ENCODE peak calls at places on chromosomes 1 and 21, in four cellular contexts. One of them, this sample, is unnamed.
A peak's percentile ranks its signal among the peaks of the same experiment; 100 is the strongest.

GRCh38 chr1:101587749-101588148 is 350.9 kb downstream of the S1PR1 start:
- DNase-seq in cardiac fibroblast: peak; percentile 26
- DNase-seq in neural progenitor cell: no peak
- DNase-seq in HCT116: no peak
- DNase-seq in this sample: no peak

GRCh38 chr1:196380311-196380710 is 227.9 kb downstream of the KCNT2 start:
- DNase-seq in cardiac fibroblast: no peak
- DNase-seq in neural progenitor cell: no peak
- DNase-seq in HCT116: no peak
- DNase-seq in this sample: no peak

GRCh38 chr1:164629971-164630370 is 71.0 kb downstream of the PBX1 start:
- DNase-seq in cardiac fibroblast: no peak
- DNase-seq in neural progenitor cell: no peak
- DNase-seq in HCT116: no peak
- DNase-seq in this sample: no peak

GRCh38 chr1:212600980-212601379 is 7.6 kb upstream of the ATF3 start:
- DNase-seq in cardiac fibroblast: no peak
- DNase-seq in neural progenitor cell: no peak
- DNase-seq in HCT116: no peak
- DNase-seq in this sample: no peak

GRCh38 chr1:27342778-27343638 is 1.2 kb downstream of the SYTL1 start:
- DNase-seq in cardiac fibroblast: no peak
- DNase-seq in neural progenitor cell: peak; percentile 45
- DNase-seq in HCT116: no peak
- DNase-seq in this sample: no peak

GRCh38 chr1:95013948-95014574 is 58.7 kb downstream of the ALG14 start:
- DNase-seq in cardiac fibroblast: peak; percentile 43
- DNase-seq in neural progenitor cell: no peak
- DNase-seq in HCT116: no peak
- DNase-seq in this sample: no peak

GRCh38 chr1:200030791-200031190 is 3.3 kb downstream of the NR5A2 start:
- DNase-seq in cardiac fibroblast: no peak
- DNase-seq in neural progenitor cell: no peak
- DNase-seq in HCT116: no peak
- DNase-seq in this sample: no peak

GRCh38 chr1:158527190-158527815 is 26.9 kb downstream of the OR6Y1 start:
- DNase-seq in cardiac fibroblast: peak; percentile 32
- DNase-seq in neural progenitor cell: no peak
- DNase-seq in HCT116: no peak
- DNase-seq in this sample: no peak

GRCh38 chr1:81453345-81453703 is 347.4 kb upstream of the ADGRL2 start:
- DNase-seq in cardiac fibroblast: no peak
- DNase-seq in neural progenitor cell: no peak
- DNase-seq in HCT116: no peak
- DNase-seq in this sample: no peak

GRCh38 chr1:221164029-221164428 is 284.8 kb downstream of the HLX start:
- DNase-seq in cardiac fibroblast: peak; percentile 19
- DNase-seq in neural progenitor cell: no peak
- DNase-seq in HCT116: no peak
- DNase-seq in this sample: no peak

GRCh38 chr1:37471345-37472231 is 2.8 kb upstream of the ZC3H12A start:
- DNase-seq in cardiac fibroblast: peak; percentile 93
- DNase-seq in neural progenitor cell: peak; percentile 28
- DNase-seq in HCT116: peak; percentile 66
- DNase-seq in this sample: no peak

GRCh38 chr1:14165289-14165867 is 433.1 kb upstream of the KAZN start:
- DNase-seq in cardiac fibroblast: no peak
- DNase-seq in neural progenitor cell: no peak
- DNase-seq in HCT116: no peak
- DNase-seq in this sample: no peak

GRCh38 chr1:219220945-219221344 is 47.3 kb downstream of the LYPLAL1 start:
- DNase-seq in cardiac fibroblast: no peak
- DNase-seq in neural progenitor cell: no peak
- DNase-seq in HCT116: no peak
- DNase-seq in this sample: no peak

GRCh38 chr1:7704214-7705047 is 66.7 kb upstream of the VAMP3 start:
- DNase-seq in cardiac fibroblast: peak; percentile 77
- DNase-seq in neural progenitor cell: peak; percentile 98
- DNase-seq in HCT116: peak; percentile 77
- DNase-seq in this sample: peak; percentile 96

GRCh38 chr1:218686258-218686657 is 341.1 kb downstream of the TGFB2 start:
- DNase-seq in cardiac fibroblast: peak; percentile 81
- DNase-seq in neural progenitor cell: no peak
- DNase-seq in HCT116: no peak
- DNase-seq in this sample: no peak

GRCh38 chr1:21587602-21587953 is 78.4 kb downstream of the ALPL start:
- DNase-seq in cardiac fibroblast: no peak
- DNase-seq in neural progenitor cell: no peak
- DNase-seq in HCT116: no peak
- DNase-seq in this sample: no peak

GRCh38 chr1:202158810-202159533 is 1.4 kb downstream of the PTPN7 start:
- DNase-seq in cardiac fibroblast: no peak
- DNase-seq in neural progenitor cell: no peak
- DNase-seq in HCT116: no peak
- DNase-seq in this sample: no peak

GRCh38 chr1:223244366-223245103 is 101.5 kb upstream of the TLR5 start:
- DNase-seq in cardiac fibroblast: peak; percentile 19
- DNase-seq in neural progenitor cell: no peak
- DNase-seq in HCT116: no peak
- DNase-seq in this sample: no peak
- TF ChIP-seq CTCF in cardiac fibroblast: no peak
- TF ChIP-seq CTCF in neural progenitor cell: no peak
- TF ChIP-seq CTCF in HCT116: peak; percentile 6
- TF ChIP-seq CTCF in this sample: peak; percentile 25

DNA sequence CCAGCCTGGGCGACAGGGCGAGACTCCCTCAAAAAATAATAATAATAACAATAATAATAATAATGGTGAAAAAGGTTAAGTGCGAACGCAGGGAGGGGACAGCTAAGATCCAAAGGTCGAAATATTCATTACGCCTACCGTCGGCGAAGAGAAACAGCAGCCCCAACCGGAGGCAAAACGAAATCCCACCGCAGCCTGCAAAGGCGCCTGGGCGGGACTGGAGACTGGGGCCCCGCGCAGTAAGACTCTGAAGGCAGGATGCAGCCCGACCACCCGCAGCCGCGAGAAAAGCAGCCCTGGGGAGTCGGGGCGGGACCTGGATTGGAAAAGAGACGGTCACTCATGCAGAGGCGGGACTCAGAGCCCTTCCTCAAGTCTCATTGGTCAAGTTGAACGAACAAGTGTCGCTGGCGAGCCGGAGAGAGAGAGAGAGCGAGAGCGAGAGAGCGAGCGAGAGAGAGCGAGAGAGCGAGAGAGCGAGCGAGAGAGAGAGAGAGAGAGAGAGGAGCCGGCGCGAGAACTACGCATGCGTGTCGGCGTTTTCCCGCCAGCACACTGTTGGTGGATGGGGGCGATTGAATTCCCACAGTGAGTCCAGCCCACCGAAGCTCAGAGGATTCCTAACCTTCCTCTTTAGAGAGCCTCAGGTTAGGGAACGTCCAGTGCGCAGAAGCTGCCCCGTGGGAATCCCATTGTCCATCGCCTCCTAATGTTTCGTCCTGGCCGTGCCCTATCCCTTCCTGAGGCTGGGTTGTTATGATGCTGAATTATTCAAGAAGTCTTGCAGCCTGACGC is 10.7 kb downstream of the ENTREP3 start:
- DNase-seq in cardiac fibroblast: peak; percentile 100
- DNase-seq in neural progenitor cell: peak; percentile 96
- DNase-seq in HCT116: peak; percentile 99
- DNase-seq in this sample: peak; percentile 91
- TF ChIP-seq CTCF in cardiac fibroblast: peak; percentile 18
- TF ChIP-seq CTCF in neural progenitor cell: peak; percentile 47
- TF ChIP-seq CTCF in HCT116: peak; percentile 14
- TF ChIP-seq CTCF in this sample: peak; percentile 36

GRCh38 chr21:33552999-33553598 is 10.3 kb downstream of the SON start:
- DNase-seq in cardiac fibroblast: no peak
- DNase-seq in neural progenitor cell: no peak
- DNase-seq in HCT116: no peak
- DNase-seq in this sample: no peak
- TF ChIP-seq CTCF in cardiac fibroblast: no peak
- TF ChIP-seq CTCF in neural progenitor cell: no peak
- TF ChIP-seq CTCF in HCT116: no peak
- TF ChIP-seq CTCF in this sample: no peak

GRCh38 chr21:36245649-36246048 is 74.3 kb upstream of the MORC3 start:
- DNase-seq in cardiac fibroblast: no peak
- DNase-seq in neural progenitor cell: no peak
- DNase-seq in HCT116: no peak
- DNase-seq in this sample: no peak
- TF ChIP-seq CTCF in cardiac fibroblast: no peak
- TF ChIP-seq CTCF in neural progenitor cell: no peak
- TF ChIP-seq CTCF in HCT116: no peak
- TF ChIP-seq CTCF in this sample: no peak

This sample was measured in progenitor cell of endocrine pancreas.